ENCODE peak calls at places on chromosome 13, in eight cellular contexts. Y, X, C, J, Q, A, K and D are unnamed samples.

GRCh38 chr13:25084101-25084500 is 11.8 kb upstream of the PABPC3 start:
- DNase-seq in Y (no peak), X (no peak), C (no peak), J (no peak), Q (no peak), A (no peak), K (no peak), D (no peak)

GRCh38 chr13:51585696-51586095 is 1.4 kb downstream of the WDFY2 start:
- DNase-seq in Y (no peak), X (no peak), C (no peak), J (no peak), Q (no peak), A (no peak), K (no peak), D (no peak)

GRCh38 chr13:79780240-79780639 is 299.3 kb downstream of the NDFIP2 start:
- DNase-seq in Y (no peak), X (no peak), C (no peak), J (no peak), Q (no peak), A (no peak), K (no peak), D (no peak)

GRCh38 chr13:97889803-97890202 is 63.7 kb upstream of the IPO5 start:
- DNase-seq in Y (no peak), X (no peak), C (no peak), J (no peak), Q (no peak), A (no peak), K (no peak), D (no peak)

GRCh38 chr13:30861163-30861562 is 44.9 kb upstream of the MEDAG start:
- DNase-seq in Y (no peak), X (no peak), C (no peak), J (no peak), Q (no peak), A (no peak), K (no peak), D (no peak)

GRCh38 chr13:112169941-112170822 is 103.2 kb downstream of the SOX1 start:
- DNase-seq in Y (no peak), X (peak), C (peak), J (no peak), Q (no peak), A (no peak), K (peak), D (no peak)

GRCh38 chr13:28539625-28540286 is 44.8 kb upstream of the FLT1 start:
- DNase-seq in Y (no peak), X (no peak), C (no peak), J (no peak), Q (no peak), A (no peak), K (no peak), D (no peak)

GRCh38 chr13:112222971-112223370 is 153.2 kb upstream of the SPACA7 start:
- DNase-seq in Y (no peak), X (no peak), C (peak), J (no peak), Q (no peak), A (no peak), K (peak), D (no peak)

GRCh38 chr13:53784331-53784730 is 755.7 kb downstream of the OLFM4 start:
- DNase-seq in Y (no peak), X (no peak), C (no peak), J (no peak), Q (no peak), A (no peak), K (no peak), D (no peak)

GRCh38 chr13:84446972-84447700 is 564.9 kb upstream of the SLITRK1 start:
- DNase-seq in Y (no peak), X (no peak), C (no peak), J (no peak), Q (no peak), A (no peak), K (no peak), D (peak)

GRCh38 chr13:112690242-112690943 is 555 bp downstream of the ATP11A start:
- DNase-seq in Y (no peak), X (peak), C (peak), J (peak), Q (peak), A (peak), K (peak), D (no peak)

GRCh38 chr13:109156181-109156935 is 526.9 kb downstream of the MYO16 start:
- DNase-seq in Y (no peak), X (no peak), C (peak), J (no peak), Q (no peak), A (no peak), K (no peak), D (no peak)

GRCh38 chr13:97506511-97506910 is 72.5 kb downstream of the RAP2A start:
- DNase-seq in Y (no peak), X (no peak), C (no peak), J (no peak), Q (no peak), A (no peak), K (no peak), D (no peak)

GRCh38 chr13:86282450-86282849 is 483.2 kb upstream of the SLITRK6 start:
- DNase-seq in Y (no peak), X (no peak), C (no peak), J (no peak), Q (no peak), A (no peak), K (no peak), D (no peak)

GRCh38 chr13:51519839-51520238 is 64.4 kb upstream of the WDFY2 start:
- DNase-seq in Y (no peak), X (no peak), C (no peak), J (no peak), Q (no peak), A (no peak), K (no peak), D (no peak)

GRCh38 chr13:45700971-45701900 is 884 bp upstream of the CBY2 start:
- DNase-seq in Y (peak), X (no peak), C (no peak), J (no peak), Q (no peak), A (no peak), K (no peak), D (no peak)

GRCh38 chr13:99227909-99228688 is 27.4 kb downstream of the UBAC2 start:
- DNase-seq in Y (peak), X (no peak), C (no peak), J (no peak), Q (no peak), A (no peak), K (no peak), D (no peak)

GRCh38 chr13:108682714-108683113 is 53.3 kb downstream of the MYO16 start:
- DNase-seq in Y (no peak), X (no peak), C (no peak), J (no peak), Q (no peak), A (no peak), K (no peak), D (no peak)

GRCh38 chr13:36148436-36148835 is 17.3 kb upstream of the DCLK1 start:
- DNase-seq in Y (no peak), X (no peak), C (no peak), J (no peak), Q (no peak), A (no peak), K (no peak), D (no peak)

GRCh38 chr13:99800951-99801350 is 170.6 kb downstream of the ZIC5 start:
- DNase-seq in Y (no peak), X (no peak), C (no peak), J (no peak), Q (no peak), A (no peak), K (no peak), D (no peak)

GRCh38 chr13:110832205-110832479 is 82.7 kb downstream of the ANKRD10 start:
- DNase-seq in Y (no peak), X (no peak), C (no peak), J (no peak), Q (no peak), A (no peak), K (no peak), D (no peak)

GRCh38 chr13:110831437-110832204 is 83.2 kb downstream of the ANKRD10 start:
- DNase-seq in Y (no peak), X (no peak), C (no peak), J (no peak), Q (no peak), A (no peak), K (no peak), D (peak)

GRCh38 chr13:110829486-110829885 is 85.4 kb downstream of the ANKRD10 start:
- DNase-seq in Y (no peak), X (no peak), C (no peak), J (no peak), Q (no peak), A (no peak), K (no peak), D (no peak)

GRCh38 chr13:110830331-110830730 is 84.5 kb downstream of the ANKRD10 start:
- DNase-seq in Y (no peak), X (no peak), C (no peak), J (no peak), Q (no peak), A (no peak), K (no peak), D (no peak)

GRCh38 chr13:110830800-110831371 is 84.0 kb downstream of the ANKRD10 start:
- DNase-seq in Y (no peak), X (no peak), C (no peak), J (no peak), Q (no peak), A (no peak), K (no peak), D (no peak)
- TF ChIP-seq CTCF in Y (no peak), X (no peak), C (no peak), J (no peak), Q (no peak), A (no peak), K (no peak), D (no peak)

DNA sequence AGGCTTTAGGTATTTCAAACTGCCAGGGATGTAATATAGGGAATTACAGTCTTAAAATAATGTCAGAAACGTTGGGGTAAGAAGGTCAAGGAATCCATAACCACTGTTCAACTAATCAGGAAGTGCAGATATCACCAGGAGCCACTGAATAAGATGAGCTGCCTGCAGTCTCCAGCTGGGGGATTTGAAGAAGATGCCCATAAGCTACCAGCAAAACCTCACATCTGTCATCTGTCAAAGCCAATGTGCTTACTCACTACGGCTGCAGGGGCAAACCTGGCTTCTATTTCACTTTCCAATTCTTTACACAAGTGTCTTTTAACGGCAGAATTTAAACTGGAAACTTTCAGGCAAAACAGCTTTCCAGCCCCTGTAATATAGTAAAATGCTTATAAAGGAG is 1410.1 kb upstream of the ATXN8OS start:
- DNase-seq in Y (no peak), X (no peak), C (no peak), J (no peak), Q (no peak), A (no peak), K (no peak), D (no peak)
- TF ChIP-seq CTCF in Y (no peak), X (no peak), C (no peak), J (no peak), Q (no peak), A (no peak), K (no peak), D (no peak)

DNA sequence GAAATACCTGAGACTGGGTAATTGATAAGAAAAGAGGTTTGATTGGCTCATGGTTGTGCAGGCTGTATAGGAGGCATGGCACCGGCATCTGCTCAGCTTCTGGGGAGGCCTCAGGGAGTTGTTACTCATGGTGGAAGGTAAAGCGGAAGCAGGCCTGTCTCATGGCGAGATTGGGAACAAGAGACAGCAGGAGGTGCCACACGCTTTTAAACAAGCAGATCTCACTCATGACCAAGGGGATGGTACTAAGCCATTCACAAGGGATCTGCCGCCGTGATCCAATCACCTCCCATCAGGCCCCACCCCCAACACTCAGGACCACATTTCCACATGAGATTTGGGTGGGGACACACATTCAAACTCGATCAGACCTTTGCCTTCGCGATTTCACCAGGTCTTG is 86.2 kb downstream of the ANKRD10 start:
- DNase-seq in Y (no peak), X (no peak), C (no peak), J (no peak), Q (no peak), A (no peak), K (no peak), D (no peak)
- TF ChIP-seq CTCF in Y (no peak), X (no peak), C (no peak), J (no peak), Q (no peak), A (no peak), K (no peak), D (no peak)

GRCh38 chr13:100848304-100848703 is 173.7 kb upstream of the TMTC4 start:
- DNase-seq in Y (no peak), X (no peak), C (no peak), J (no peak), Q (no peak), A (no peak), K (no peak), D (no peak)
- TF ChIP-seq CTCF in Y (peak), X (no peak), C (no peak), J (no peak), Q (no peak), A (no peak), K (no peak), D (no peak)

DNA sequence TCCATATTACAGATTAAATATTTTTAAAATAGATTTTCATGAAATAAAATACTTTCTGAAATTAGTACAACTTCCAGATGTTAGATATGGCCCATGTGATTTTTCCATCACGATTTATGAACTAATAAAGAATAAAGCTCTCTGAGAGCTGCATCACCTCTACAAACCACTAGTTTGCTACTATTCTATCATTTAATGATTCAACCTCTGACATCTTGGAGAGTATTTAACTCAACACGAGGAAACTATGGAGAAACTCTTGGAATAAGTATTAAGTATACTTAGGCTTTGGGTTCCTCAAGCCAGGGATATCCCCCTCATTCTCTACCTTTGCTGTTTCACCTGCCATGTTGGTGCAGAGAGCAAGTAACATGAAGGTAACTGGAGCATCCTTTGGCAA is 55.7 kb downstream of the DACH1 start:
- DNase-seq in Y (no peak), X (no peak), C (no peak), J (no peak), Q (no peak), A (no peak), K (no peak), D (no peak)
- TF ChIP-seq CTCF in Y (no peak), X (no peak), C (no peak), J (no peak), Q (no peak), A (peak), K (no peak), D (no peak)

GRCh38 chr13:70623260-70623659 is 515.0 kb upstream of the KLHL1 start:
- DNase-seq in Y (no peak), X (no peak), C (no peak), J (no peak), Q (no peak), A (no peak), K (no peak), D (no peak)
- TF ChIP-seq CTCF in Y (peak), X (no peak), C (peak), J (no peak), Q (no peak), A (peak), K (no peak), D (peak)

GRCh38 chr13:90732049-90732448 is 615.4 kb upstream of the MIR17HG start:
- DNase-seq in Y (no peak), X (no peak), C (no peak), J (no peak), Q (no peak), A (peak), K (no peak), D (no peak)
- TF ChIP-seq CTCF in Y (no peak), X (no peak), C (no peak), J (no peak), Q (no peak), A (no peak), K (no peak), D (peak)

GRCh38 chr13:48292650-48293049 is 10.9 kb upstream of the RB1 start:
- DNase-seq in Y (no peak), X (no peak), C (no peak), J (no peak), Q (no peak), A (no peak), K (no peak), D (no peak)
- TF ChIP-seq CTCF in Y (no peak), X (no peak), C (no peak), J (no peak), Q (no peak), A (no peak), K (no peak), D (no peak)

GRCh38 chr13:42746846-42747245 is 34.5 kb upstream of the FAM216B start:
- DNase-seq in Y (no peak), X (no peak), C (no peak), J (no peak), Q (no peak), A (no peak), K (no peak), D (no peak)
- TF ChIP-seq CTCF in Y (no peak), X (no peak), C (no peak), J (no peak), Q (no peak), A (no peak), K (no peak), D (no peak)

GRCh38 chr13:110311721-110312668 is 4.9 kb downstream of the COL4A2 start:
- DNase-seq in Y (no peak), X (peak), C (no peak), J (no peak), Q (no peak), A (no peak), K (peak), D (no peak)

GRCh38 chr13:110314516-110315245 is 7.6 kb downstream of the COL4A2 start:
- DNase-seq in Y (no peak), X (peak), C (no peak), J (no peak), Q (no peak), A (no peak), K (peak), D (no peak)

GRCh38 chr13:110309661-110310524 is 2.8 kb downstream of the COL4A2 start:
- DNase-seq in Y (no peak), X (peak), C (no peak), J (no peak), Q (no peak), A (no peak), K (peak), D (no peak)

GRCh38 chr13:110310541-110311491 is 3.7 kb downstream of the COL4A2 start:
- DNase-seq in Y (no peak), X (peak), C (no peak), J (no peak), Q (no peak), A (no peak), K (peak), D (no peak)

DNA sequence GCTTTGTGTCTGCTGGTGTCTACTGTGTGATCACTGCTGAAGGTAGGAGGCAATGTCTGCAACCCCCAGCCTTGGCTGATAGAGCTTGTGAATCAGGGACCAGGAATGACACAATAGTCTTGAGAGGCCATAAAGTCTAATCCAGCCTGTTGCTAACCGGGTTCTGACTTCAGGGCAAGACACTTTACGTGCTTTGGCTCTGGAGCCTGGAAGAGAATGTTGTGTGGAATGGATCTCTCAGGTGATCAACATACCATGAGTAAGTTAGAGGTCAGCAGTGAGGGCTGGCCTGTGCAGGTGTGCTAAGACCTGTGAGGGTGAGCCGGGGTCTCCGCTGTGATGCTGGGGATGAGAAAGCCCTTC is 5.6 kb downstream of the COL4A2 start:
- DNase-seq in Y (no peak), X (peak), C (no peak), J (no peak), Q (no peak), A (no peak), K (peak), D (no peak)
- TF ChIP-seq CTCF in Y (no peak), X (no peak), C (no peak), J (no peak), Q (no peak), A (no peak), K (no peak), D (no peak)